ENCODE peak calls at places on chromosomes 4 and X, in five cellular contexts. U is HEK293T, I is HepG2, M is GM12878, S is H1. B is an unnamed sample.

GRCh38 chrX:123077671-123078070 is 106.4 kb upstream of the GRIA3 start:
- DNase-seq in S (no peak), U (no peak), I (no peak), M (no peak), B (no peak)

GRCh38 chrX:13220916-13221315 is 98.9 kb downstream of the ATXN3L start:
- DNase-seq in I (no peak), U (no peak), M (no peak), S (no peak), B (no peak)

GRCh38 chrX:54087661-54088060 is 43.4 kb upstream of the PHF8 start:
- DNase-seq in M (no peak), S (no peak), U (no peak), I (no peak), B (no peak)

GRCh38 chr4:108335081-108335480 is 166.3 kb upstream of the LEF1 start:
- DNase-seq in S (no peak), I (no peak), M (no peak), U (no peak), B (no peak)

GRCh38 chrX:20139966-20140365 is 1.7 kb downstream of the EIF1AX start:
- DNase-seq in I (no peak), M (no peak), U (no peak), S (no peak), B (no peak)

GRCh38 chrX:72107320-72107719 is 24.4 kb downstream of the RTL5 start:
- DNase-seq in I (no peak), S (no peak), U (no peak), M (no peak), B (no peak)

GRCh38 chr4:123741906-123742305 is 345.3 kb downstream of the SPRY1 start:
- DNase-seq in U (no peak), I (no peak), M (no peak), S (no peak), B (no peak)

GRCh38 chrX:150036181-150036580 is 97.9 kb upstream of the EOLA2 start:
- DNase-seq in U (no peak), I (peak; percentile 53), S (no peak), M (no peak), B (no peak)

GRCh38 chr4:102566426-102566825 is 65.3 kb downstream of the NFKB1 start:
- DNase-seq in U (no peak), M (no peak), I (no peak), S (no peak), B (no peak)

GRCh38 chr4:7194251-7195137 is 2.2 kb downstream of the SORCS2 start:
- DNase-seq in I (no peak), M (no peak), U (no peak), S (no peak), B (no peak)

GRCh38 chr4:88335092-88335665 is 43.5 kb upstream of the HERC6 start:
- DNase-seq in S (peak; percentile 38), U (no peak), M (no peak), I (peak; percentile 67), B (no peak)

GRCh38 chrX:124328765-124329164 is 3.7 kb upstream of the TEX13D start:
- DNase-seq in M (no peak), I (no peak), S (no peak), U (no peak), B (no peak)

GRCh38 chr4:6338175-6338950 is 68.7 kb downstream of the WFS1 start:
- DNase-seq in M (no peak), U (no peak), S (no peak), I (no peak), B (no peak)

GRCh38 chr4:2266181-2266580 is 4.3 kb upstream of the MXD4 start:
- DNase-seq in I (no peak), M (no peak), U (no peak), S (no peak), B (no peak)

GRCh38 chr4:140579278-140579677 is 10.5 kb upstream of the UCP1 start:
- DNase-seq in S (no peak), M (no peak), U (no peak), I (no peak), B (no peak)

GRCh38 chr4:39655866-39656265 is 17.2 kb upstream of the SMIM14 start:
- DNase-seq in I (peak; percentile 17), U (no peak), M (no peak), S (no peak), B (no peak)

GRCh38 chr4:110640608-110641007 is 17.7 kb upstream of the PITX2 start:
- DNase-seq in I (peak; percentile 5), S (no peak), U (no peak), M (no peak), B (no peak)

GRCh38 chr4:166014411-166014810 is 141.4 kb downstream of the TLL1 start:
- DNase-seq in I (peak; percentile 12), S (no peak), U (no peak), M (no peak), B (no peak)

GRCh38 chr4:105967058-105967658 is 71.9 kb downstream of the NPNT start:
- DNase-seq in M (no peak), S (no peak), U (no peak), I (no peak), B (no peak)

GRCh38 chr4:13705521-13706035 is 78.1 kb upstream of the BOD1L1 start:
- DNase-seq in I (no peak), U (no peak), S (no peak), M (no peak), B (no peak)

DNA sequence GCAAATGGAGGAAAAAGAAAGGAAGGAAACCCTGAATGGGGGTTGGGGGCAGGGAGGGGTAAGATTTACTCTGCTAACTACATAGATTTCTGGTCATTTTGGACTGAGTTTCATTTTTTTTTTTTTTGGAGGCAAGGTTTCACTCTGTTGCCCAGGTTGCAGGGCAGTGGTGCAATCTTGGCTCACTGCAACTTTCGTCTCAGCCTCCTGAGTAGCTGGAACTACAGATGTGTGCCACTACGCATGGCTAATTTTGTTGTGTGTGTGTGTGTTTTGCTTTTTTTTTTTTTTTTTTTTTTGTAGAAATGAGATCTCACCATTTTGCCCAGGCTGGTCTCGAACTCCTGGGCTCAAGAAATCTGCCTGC is 223.5 kb downstream of the APBB2 start:
- DNase-seq in I (no peak), U (no peak), S (no peak), M (peak; percentile 58), B (no peak)
- TF ChIP-seq SUZ12 in I (no peak), U (no peak), S (no peak), M (no peak), B (no peak)

GRCh38 chrX:3663576-3664290 is 49.7 kb downstream of the PRKX start:
- DNase-seq in M (no peak), U (no peak), I (no peak), S (no peak), B (no peak)
- TF ChIP-seq SUZ12 in M (no peak), U (no peak), I (no peak), S (no peak), B (no peak)

DNA sequence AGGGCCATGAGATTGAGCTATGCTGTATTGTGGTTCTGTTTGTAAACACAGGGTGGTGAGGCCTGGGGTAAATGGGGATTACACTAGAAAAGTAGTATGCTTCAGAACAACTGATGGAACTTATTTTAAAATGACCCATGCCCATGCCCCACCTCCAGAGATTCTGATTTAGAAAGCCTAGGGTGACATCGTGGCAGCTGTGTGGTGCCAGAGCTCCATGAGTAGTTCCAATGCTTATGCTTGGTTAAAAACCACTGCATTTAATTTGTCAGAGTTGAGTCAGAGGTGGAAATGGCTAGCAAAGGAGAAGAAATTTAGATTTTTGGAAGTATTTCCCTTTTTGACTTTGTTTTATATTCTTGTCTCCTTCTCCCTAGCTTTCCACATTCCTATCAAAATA is 63.4 kb upstream of the PDE5A start:
- DNase-seq in I (no peak), U (no peak), S (no peak), M (no peak), B (no peak)
- TF ChIP-seq SUZ12 in I (no peak), U (no peak), S (no peak), M (no peak), B (no peak)

GRCh38 chr4:76060506-76060905 is 14.0 kb upstream of the ART3 start:
- DNase-seq in I (no peak), M (no peak), S (no peak), U (no peak), B (no peak)
- TF ChIP-seq SUZ12 in I (no peak), M (no peak), S (no peak), U (no peak), B (no peak)

GRCh38 chr4:23976423-23976822 is 86.6 kb upstream of the PPARGC1A start:
- DNase-seq in S (no peak), M (no peak), U (no peak), I (no peak), B (no peak)

GRCh38 chr4:23978031-23978430 is 88.2 kb upstream of the PPARGC1A start:
- DNase-seq in S (no peak), I (no peak), M (no peak), U (no peak), B (no peak)

GRCh38 chr4:23981328-23981727 is 91.5 kb upstream of the PPARGC1A start:
- DNase-seq in S (no peak), I (no peak), M (no peak), U (no peak), B (no peak)

DNA sequence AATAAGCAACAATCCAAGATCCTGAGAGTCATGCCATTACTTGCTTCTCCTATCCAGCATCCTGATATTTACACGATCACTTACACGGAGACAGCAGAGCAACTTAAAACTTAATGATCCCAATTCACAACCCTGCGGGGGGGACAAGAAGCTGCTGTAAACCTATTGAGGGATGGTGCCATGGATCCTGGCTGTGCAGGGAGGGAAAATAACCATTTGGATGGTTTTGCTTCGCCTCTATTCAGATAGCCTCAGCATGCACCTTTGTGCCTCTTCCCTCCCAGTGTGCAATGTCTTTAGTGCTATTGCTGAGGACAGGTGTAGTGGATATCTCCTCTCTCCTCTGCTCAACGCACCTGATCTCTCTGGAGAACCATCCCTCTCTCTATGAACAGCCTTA is 89.7 kb upstream of the PPARGC1A start:
- DNase-seq in S (peak; percentile 53), I (no peak), U (no peak), M (no peak), B (peak; percentile 36)
- TF ChIP-seq SUZ12 in S (no peak), I (no peak), U (no peak), M (no peak), B (no peak)

GRCh38 chrX:102892103-102892502 is 45.0 kb upstream of the RAB40AL start:
- DNase-seq in S (no peak), I (no peak), M (no peak), U (no peak), B (no peak)
- TF ChIP-seq SUZ12 in S (no peak), I (no peak), M (no peak), U (no peak), B (no peak)

DNA sequence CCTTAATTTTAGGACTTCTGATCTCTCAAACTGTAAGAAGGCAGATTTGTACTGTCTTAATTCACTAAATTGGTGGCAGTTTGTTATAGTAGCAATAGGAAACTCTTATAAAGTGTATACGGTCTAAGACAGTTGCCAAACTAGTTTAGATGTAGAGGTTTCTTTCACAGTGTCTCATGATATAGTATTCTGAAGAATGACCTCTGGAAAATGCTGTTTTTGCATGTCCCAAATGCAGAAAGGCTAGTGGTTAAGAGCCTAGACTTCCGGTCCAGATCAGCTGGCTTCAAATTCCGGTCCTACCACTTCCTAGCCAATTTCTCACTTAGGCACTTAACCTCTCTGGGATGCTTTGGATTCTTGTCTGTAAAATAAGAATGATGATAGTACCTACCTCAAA is 538.5 kb downstream of the CENPC start:
- DNase-seq in S (no peak), U (no peak), I (no peak), M (no peak), B (no peak)
- TF ChIP-seq SUZ12 in S (no peak), U (no peak), I (no peak), M (no peak), B (no peak)

GRCh38 chrX:105821471-105822081 is 763 bp upstream of the NRK start:
- DNase-seq in M (no peak), U (peak; percentile 11), I (no peak), S (peak; percentile 52), B (peak; percentile 61)
- TF ChIP-seq SUZ12 in M (no peak), U (no peak), I (no peak), S (no peak), B (no peak)

GRCh38 chrX:3522016-3522690 is 175.7 kb upstream of the MXRA5 start:
- DNase-seq in I (no peak), U (no peak), M (no peak), S (no peak), B (no peak)
- TF ChIP-seq SUZ12 in I (no peak), U (no peak), M (no peak), S (no peak), B (no peak)